ENCODE peak calls at places on chromosomes 6 and 20, in six cellular contexts. One of them, this sample, is unnamed.

GRCh38 chr20:32343438-32343837 is 14.7 kb upstream of the ASXL1 start:
- DNase-seq in IMR-90: peak
- DNase-seq in neuronal stem cell: no peak
- DNase-seq in H1: no peak
- DNase-seq in trophoblast cell: peak
- DNase-seq in mesenchymal stem cell: peak
- DNase-seq in this sample: no peak

GRCh38 chr6:115524821-115525220 is 535.9 kb downstream of the FRK start:
- DNase-seq in IMR-90: no peak
- DNase-seq in neuronal stem cell: no peak
- DNase-seq in H1: no peak
- DNase-seq in trophoblast cell: no peak
- DNase-seq in mesenchymal stem cell: no peak
- DNase-seq in this sample: no peak

GRCh38 chr6:52253494-52253893 is 9.2 kb upstream of the IL17F start:
- DNase-seq in IMR-90: no peak
- DNase-seq in neuronal stem cell: no peak
- DNase-seq in H1: no peak
- DNase-seq in trophoblast cell: no peak
- DNase-seq in mesenchymal stem cell: no peak
- DNase-seq in this sample: no peak

GRCh38 chr20:32018269-32019155 is 8.3 kb downstream of the CCM2L start:
- DNase-seq in IMR-90: no peak
- DNase-seq in neuronal stem cell: peak
- DNase-seq in H1: peak
- DNase-seq in trophoblast cell: peak
- DNase-seq in mesenchymal stem cell: no peak
- DNase-seq in this sample: peak

GRCh38 chr6:20575125-20575524 is 40.9 kb downstream of the CDKAL1 start:
- DNase-seq in IMR-90: no peak
- DNase-seq in neuronal stem cell: no peak
- DNase-seq in H1: no peak
- DNase-seq in trophoblast cell: no peak
- DNase-seq in mesenchymal stem cell: no peak
- DNase-seq in this sample: no peak

GRCh38 chr6:152096863-152097496 is 289.5 kb downstream of the ESR1 start:
- DNase-seq in IMR-90: peak
- DNase-seq in neuronal stem cell: no peak
- DNase-seq in H1: no peak
- DNase-seq in trophoblast cell: no peak
- DNase-seq in mesenchymal stem cell: peak
- DNase-seq in this sample: no peak

GRCh38 chr20:8424010-8424409 is 291.9 kb downstream of the PLCB1 start:
- DNase-seq in IMR-90: peak
- DNase-seq in neuronal stem cell: no peak
- DNase-seq in H1: no peak
- DNase-seq in trophoblast cell: no peak
- DNase-seq in mesenchymal stem cell: peak
- DNase-seq in this sample: no peak

GRCh38 chr6:68572525-68572924 is 62.6 kb upstream of the ADGRB3 start:
- DNase-seq in IMR-90: no peak
- DNase-seq in neuronal stem cell: no peak
- DNase-seq in H1: peak
- DNase-seq in trophoblast cell: peak
- DNase-seq in mesenchymal stem cell: peak
- DNase-seq in this sample: peak

GRCh38 chr6:109079981-109080380 is 14.7 kb downstream of the SESN1 start:
- DNase-seq in IMR-90: no peak
- DNase-seq in neuronal stem cell: no peak
- DNase-seq in H1: no peak
- DNase-seq in trophoblast cell: no peak
- DNase-seq in mesenchymal stem cell: peak
- DNase-seq in this sample: no peak

GRCh38 chr6:71888720-71889340 is 2.5 kb downstream of the RIMS1 start:
- DNase-seq in IMR-90: no peak
- DNase-seq in neuronal stem cell: no peak
- DNase-seq in H1: no peak
- DNase-seq in trophoblast cell: no peak
- DNase-seq in mesenchymal stem cell: no peak
- DNase-seq in this sample: no peak
- H3K14ac ChIP-seq in IMR-90: no peak
- H3K14ac ChIP-seq in neuronal stem cell: no peak
- H3K14ac ChIP-seq in H1: no peak
- H3K14ac ChIP-seq in trophoblast cell: no peak
- H3K14ac ChIP-seq in mesenchymal stem cell: no peak
- H3K14ac ChIP-seq in this sample: no peak

GRCh38 chr6:44951253-44951656 is 376.9 kb upstream of the RUNX2 start:
- DNase-seq in IMR-90: no peak
- DNase-seq in neuronal stem cell: no peak
- DNase-seq in H1: no peak
- DNase-seq in trophoblast cell: no peak
- DNase-seq in mesenchymal stem cell: no peak
- DNase-seq in this sample: no peak
- H3K14ac ChIP-seq in IMR-90: no peak
- H3K14ac ChIP-seq in neuronal stem cell: no peak
- H3K14ac ChIP-seq in H1: no peak
- H3K14ac ChIP-seq in trophoblast cell: no peak
- H3K14ac ChIP-seq in mesenchymal stem cell: no peak
- H3K14ac ChIP-seq in this sample: no peak

DNA sequence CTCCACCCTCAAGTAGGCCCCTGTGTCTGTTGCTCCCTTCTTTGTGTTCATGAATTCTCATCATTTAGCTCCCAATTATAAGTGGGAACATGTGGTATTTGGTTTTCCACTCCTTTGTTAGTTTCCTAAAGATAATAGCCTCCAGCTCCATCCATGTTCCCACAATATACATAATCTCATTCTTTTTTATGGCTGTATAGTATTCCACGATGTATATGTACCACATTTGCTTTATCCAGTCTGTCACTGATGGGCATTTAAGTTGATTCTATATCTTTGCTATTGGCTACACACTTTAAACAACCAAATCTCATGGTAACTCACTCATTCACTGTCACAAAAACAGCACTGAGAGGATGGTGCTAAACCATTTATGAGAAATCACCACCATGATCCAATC is 35.5 kb upstream of the VGLL2 start:
- DNase-seq in IMR-90: no peak
- DNase-seq in neuronal stem cell: no peak
- DNase-seq in H1: no peak
- DNase-seq in trophoblast cell: no peak
- DNase-seq in mesenchymal stem cell: no peak
- DNase-seq in this sample: no peak
- H3K14ac ChIP-seq in IMR-90: no peak
- H3K14ac ChIP-seq in neuronal stem cell: no peak
- H3K14ac ChIP-seq in H1: no peak
- H3K14ac ChIP-seq in trophoblast cell: no peak
- H3K14ac ChIP-seq in mesenchymal stem cell: no peak
- H3K14ac ChIP-seq in this sample: no peak

DNA sequence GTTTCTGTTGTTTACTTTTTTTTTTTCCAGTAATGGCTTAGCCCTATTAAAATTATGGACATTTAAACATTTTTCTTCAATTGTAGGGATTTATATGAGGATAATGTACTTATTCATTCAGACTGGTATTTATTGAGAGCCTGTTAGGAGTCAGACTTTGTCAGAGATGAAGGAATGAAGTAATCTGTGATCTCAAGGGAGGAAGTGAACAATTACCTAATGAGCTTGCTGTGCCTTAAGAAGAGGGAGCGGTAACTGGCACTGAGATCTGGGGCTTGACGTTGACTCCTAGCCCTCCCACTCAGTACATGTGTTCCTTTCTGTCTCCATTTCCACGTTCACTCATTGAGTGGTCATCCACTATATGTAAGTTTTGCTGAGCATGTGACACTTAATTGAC is 12.6 kb downstream of the AFDN start:
- DNase-seq in IMR-90: no peak
- DNase-seq in neuronal stem cell: no peak
- DNase-seq in H1: no peak
- DNase-seq in trophoblast cell: no peak
- DNase-seq in mesenchymal stem cell: no peak
- DNase-seq in this sample: no peak
- H3K14ac ChIP-seq in IMR-90: no peak
- H3K14ac ChIP-seq in neuronal stem cell: no peak
- H3K14ac ChIP-seq in H1: no peak
- H3K14ac ChIP-seq in trophoblast cell: no peak
- H3K14ac ChIP-seq in mesenchymal stem cell: no peak
- H3K14ac ChIP-seq in this sample: no peak

This sample was measured in H9.